ENCODE peak calls at places on chromosomes 7 and 10, in seven cellular contexts. R, H, K, X, Z, U and M are unnamed samples.

GRCh38 chr10:51244739-51245138 is 170.5 kb downstream of the PRKG1 start:
- DNase-seq in X (no peak), R (peak; percentile 80), K (peak; percentile 31), U (no peak), H (no peak), Z (peak; percentile 76), M (no peak)

GRCh38 chr10:63120554-63120953 is 12.6 kb upstream of the NRBF2 start:
- DNase-seq in X (no peak), R (peak; percentile 77), U (no peak), H (no peak), K (no peak), Z (no peak), M (no peak)

GRCh38 chr10:103766751-103767509 is 88.4 kb downstream of the SH3PXD2A start:
- DNase-seq in H (no peak), U (no peak), K (no peak), X (no peak), Z (no peak), R (no peak), M (no peak)

GRCh38 chr10:31808258-31809218 is 120.1 kb downstream of the ARHGAP12 start:
- DNase-seq in Z (peak; percentile 47), U (no peak), H (no peak), R (no peak), K (peak; percentile 1), X (peak; percentile 31), M (peak; percentile 49)

GRCh38 chr7:48924433-48924832 is at the start of gene CDC14C:
- DNase-seq in K (no peak), U (no peak), X (no peak), Z (no peak), R (no peak), H (no peak), M (no peak)

GRCh38 chr7:121960678-121961461 is 87.9 kb downstream of the PTPRZ1 start:
- DNase-seq in X (no peak), H (peak; percentile 38), R (peak; percentile 40), K (no peak), Z (no peak), U (no peak), M (no peak)

GRCh38 chr10:126935263-126935946 is 30.2 kb downstream of the DOCK1 start:
- DNase-seq in H (no peak), R (no peak), U (no peak), K (no peak), Z (no peak), X (no peak), M (no peak)

GRCh38 chr7:98323597-98324322 is 42.3 kb downstream of the BRI3 start:
- DNase-seq in X (no peak), K (peak; percentile 32), R (no peak), Z (peak; percentile 80), H (no peak), U (no peak), M (no peak)

GRCh38 chr7:42739591-42739990 is 172.3 kb downstream of the C7orf25 start:
- DNase-seq in H (no peak), U (no peak), Z (no peak), K (no peak), R (no peak), X (no peak), M (no peak)

GRCh38 chr7:57867884-57868701 is 418.1 kb downstream of the ZNF716 start:
- DNase-seq in R (no peak), H (no peak), U (no peak), Z (no peak), K (no peak), X (no peak), M (no peak)

GRCh38 chr7:66790219-66790618 is 49.7 kb downstream of the RABGEF1 start:
- DNase-seq in R (no peak), H (no peak), X (no peak), K (no peak), U (no peak), Z (no peak), M (no peak)

GRCh38 chr10:132918264-132918616 is 24.1 kb downstream of the CFAP46 start:
- DNase-seq in Z (no peak), U (no peak), K (no peak), R (no peak), H (no peak), X (no peak), M (no peak)

GRCh38 chr7:157979631-157980340 is 607.8 kb downstream of the PTPRN2 start:
- DNase-seq in H (no peak), K (no peak), Z (no peak), X (no peak), R (no peak), U (peak; percentile 9), M (no peak)

GRCh38 chr7:115274-115911 is 77.0 kb upstream of the FAM20C start:
- DNase-seq in X (no peak), K (no peak), H (peak; percentile 56), R (no peak), Z (no peak), U (peak; percentile 61), M (no peak)

GRCh38 chr7:69790915-69791473 is 192.7 kb downstream of the AUTS2 start:
- DNase-seq in U (no peak), K (no peak), R (no peak), X (no peak), Z (no peak), H (no peak), M (no peak)

GRCh38 chr7:112584290-112584689 is 103.5 kb downstream of the LSMEM1 start:
- DNase-seq in Z (no peak), K (no peak), R (no peak), X (no peak), U (no peak), H (no peak), M (no peak)

GRCh38 chr10:102752934-102753664 is 9.4 kb downstream of the WBP1L start:
- DNase-seq in H (no peak), R (no peak), U (peak; percentile 37), Z (peak; percentile 75), X (no peak), K (no peak), M (peak; percentile 19)

GRCh38 chr10:117271427-117271826 is 30.5 kb downstream of the SLC18A2 start:
- DNase-seq in R (no peak), H (peak; percentile 47), U (no peak), K (no peak), Z (no peak), X (no peak), M (no peak)

GRCh38 chr10:9289811-9290210 is 1235.3 kb downstream of the GATA3 start:
- DNase-seq in K (no peak), R (no peak), X (no peak), U (no peak), H (no peak), Z (no peak), M (no peak)

GRCh38 chr10:47370015-47370767 is 13.9 kb downstream of the ZNF488 start:
- DNase-seq in K (no peak), H (no peak), Z (no peak), R (no peak), U (no peak), X (no peak), M (no peak)

GRCh38 chr10:103241262-103242011 is 4.2 kb upstream of the RPEL1 start:
- DNase-seq in Z (peak; percentile 22), R (no peak), H (peak; percentile 96), X (no peak), K (peak; percentile 72), U (peak; percentile 82), M (no peak)

GRCh38 chr10:74620626-74621025 is 205.8 kb upstream of the KAT6B start:
- DNase-seq in K (no peak), U (no peak), Z (no peak), X (no peak), H (no peak), R (no peak), M (no peak)

GRCh38 chr7:44678468-44679179 is 70.0 kb upstream of the ZMIZ2 start:
- DNase-seq in X (no peak), K (no peak), R (peak; percentile 66), U (peak; percentile 51), Z (no peak), H (no peak), M (no peak)

DNA sequence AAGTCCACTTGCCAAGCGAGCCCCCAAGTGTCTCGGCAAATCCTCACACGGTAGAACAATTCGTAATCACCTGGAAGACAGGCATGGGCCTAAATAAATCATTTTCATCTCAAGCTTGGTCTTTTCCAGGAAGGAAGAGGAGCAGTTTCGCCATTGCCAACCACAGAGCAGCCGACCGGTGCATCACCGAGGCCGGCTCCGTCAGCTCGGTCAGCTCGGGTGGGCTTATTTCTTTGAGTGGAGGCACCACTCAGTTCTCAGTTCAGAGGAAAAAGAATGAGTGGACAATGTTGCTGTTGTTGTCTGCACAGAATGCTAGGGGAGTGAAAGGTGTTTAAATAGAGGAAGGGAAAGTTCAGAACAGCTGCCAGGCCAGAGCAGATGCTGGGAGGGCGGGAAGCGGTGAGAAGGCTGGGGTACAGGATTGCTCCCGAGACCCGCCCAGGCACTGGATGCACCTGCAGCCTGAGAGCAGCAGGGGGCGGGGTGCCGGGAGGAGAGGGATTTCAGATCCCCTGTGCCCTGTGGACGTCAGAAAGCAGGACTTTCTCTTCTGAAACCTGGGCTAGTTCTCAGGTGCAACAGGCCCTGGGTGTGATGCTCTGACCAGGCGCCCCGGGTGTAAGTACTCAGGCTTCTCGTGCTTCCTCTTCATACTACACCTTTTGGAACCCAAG is 17.7 kb upstream of the IGFBP3 start:
- DNase-seq in X (no peak), K (no peak), Z (peak; percentile 81), R (no peak), U (no peak), H (no peak), M (no peak)
- TF ChIP-seq CTCF in X (peak; percentile 36), K (no peak), Z (peak; percentile 56), R (no peak), U (peak; percentile 7), H (peak; percentile 30), M (no peak)

GRCh38 chr10:4981722-4982471 is 18.7 kb downstream of the AKR1C1 start:
- DNase-seq in U (peak; percentile 79), H (peak; percentile 75), Z (peak; percentile 91), R (no peak), K (peak; percentile 78), X (peak; percentile 5), M (no peak)
- TF ChIP-seq CTCF in U (peak; percentile 78), H (peak; percentile 51), Z (peak; percentile 61), R (peak; percentile 34), K (peak; percentile 88), X (peak; percentile 65), M (peak; percentile 33)

GRCh38 chr7:125899577-125899976 is 970.0 kb upstream of the POT1 start:
- DNase-seq in R (no peak), X (no peak), Z (peak; percentile 9), K (no peak), H (no peak), U (no peak), M (no peak)
- TF ChIP-seq CTCF in R (no peak), X (no peak), Z (peak; percentile 45), K (no peak), H (no peak), U (no peak), M (no peak)

GRCh38 chr10:129968937-129969527 is 5.0 kb upstream of the EBF3 start:
- DNase-seq in X (no peak), U (no peak), R (no peak), H (no peak), Z (peak; percentile 92), K (peak; percentile 25), M (no peak)
- TF ChIP-seq CTCF in X (no peak), U (peak; percentile 50), R (peak; percentile 58), H (no peak), Z (peak; percentile 66), K (peak; percentile 16), M (peak; percentile 20)

GRCh38 chr7:3080106-3080505 is 36.4 kb upstream of the CARD11 start:
- DNase-seq in H (no peak), U (no peak), Z (no peak), R (no peak), X (no peak), K (no peak), M (no peak)
- TF ChIP-seq CTCF in H (no peak), U (no peak), Z (no peak), R (no peak), X (no peak), K (no peak), M (no peak)